ENCODE peak calls at places on chromosomes 11 and 22, in six cellular contexts. T is GM12878, G is SK-N-SH, H is HepG2, E is K562, B is H1. J is an unnamed sample.

GRCh38 chr11:76656571-76657081 is 13.9 kb downstream of the LRRC32 start:
- DNase-seq in T (no peak), G (peak), H (no peak), E (no peak), B (no peak), J (no peak)

GRCh38 chr11:35237860-35238715 is 99.1 kb downstream of the CD44 start:
- DNase-seq in T (peak), G (peak), H (peak), E (peak), B (peak), J (peak)

GRCh38 chr11:35352107-35352888 is 67.1 kb downstream of the SLC1A2 start:
- DNase-seq in T (no peak), G (no peak), H (no peak), E (peak), B (no peak), J (no peak)

GRCh38 chr11:92376146-92376599 is 151.6 kb downstream of the FAT3 start:
- DNase-seq in T (no peak), G (no peak), H (no peak), E (no peak), B (no peak), J (no peak)

GRCh38 chr11:6300325-6300724 is 20.0 kb downstream of the CAVIN3 start:
- DNase-seq in T (no peak), G (no peak), H (no peak), E (no peak), B (no peak), J (no peak)

GRCh38 chr11:102410382-102410784 is 42.2 kb downstream of the TMEM123 start:
- DNase-seq in T (no peak), G (peak), H (no peak), E (no peak), B (no peak), J (no peak)

GRCh38 chr22:36194971-36195370 is 6.6 kb downstream of the APOL4 start:
- DNase-seq in T (no peak), G (peak), H (peak), E (no peak), B (peak), J (peak)

GRCh38 chr22:24361976-24362646 is 65.3 kb upstream of the ADORA2A start:
- DNase-seq in T (no peak), G (no peak), H (no peak), E (no peak), B (no peak), J (no peak)

GRCh38 chr11:57512646-57513445 is 2.7 kb downstream of the SLC43A1 start:
- DNase-seq in T (no peak), G (peak), H (no peak), E (peak), B (no peak), J (no peak)

GRCh38 chr11:81036168-81036870 is 1595.5 kb upstream of the TENM4 start:
- DNase-seq in T (no peak), G (no peak), H (no peak), E (no peak), B (no peak), J (no peak)

GRCh38 chr11:57426439-57426753 is 525 bp downstream of the SLC43A3 start:
- DNase-seq in T (no peak), G (no peak), H (no peak), E (no peak), B (peak), J (no peak)

GRCh38 chr11:61489833-61490585 is 18.5 kb upstream of the LRRC10B start:
- DNase-seq in T (no peak), G (peak), H (peak), E (peak), B (peak), J (no peak)

GRCh38 chr11:18522388-18522787 is 4.4 kb downstream of the TSG101 start:
- DNase-seq in T (no peak), G (peak), H (peak), E (no peak), B (no peak), J (no peak)

GRCh38 chr22:48245119-48245485 is 1482.7 kb downstream of the TBC1D22A start:
- DNase-seq in T (no peak), G (no peak), H (no peak), E (no peak), B (no peak), J (no peak)

GRCh38 chr11:121723261-121723741 is 270.5 kb upstream of the SORL1-AS1 start:
- DNase-seq in T (no peak), G (no peak), H (no peak), E (no peak), B (peak), J (no peak)

GRCh38 chr11:118427707-118428106 is 8.6 kb upstream of the KMT2A start:
- DNase-seq in T (no peak), G (no peak), H (no peak), E (no peak), B (no peak), J (no peak)

GRCh38 chr11:125082611-125083311 is 19.7 kb downstream of the SLC37A2 start:
- DNase-seq in T (no peak), G (peak), H (peak), E (no peak), B (no peak), J (no peak)

GRCh38 chr11:67651976-67652895 is 1.7 kb upstream of the ACY3 start:
- DNase-seq in T (no peak), G (no peak), H (no peak), E (no peak), B (no peak), J (no peak)

GRCh38 chr11:80214413-80214812 is 773.6 kb upstream of the TENM4 start:
- DNase-seq in T (no peak), G (no peak), H (no peak), E (no peak), B (no peak), J (no peak)

GRCh38 chr22:19870153-19871022 is 15.7 kb upstream of the GNB1L start:
- DNase-seq in T (no peak), G (no peak), H (peak), E (no peak), B (peak), J (no peak)

GRCh38 chr11:94544832-94545640 is 1.3 kb downstream of the FUT4 start:
- DNase-seq in T (no peak), G (no peak), H (no peak), E (peak), B (peak), J (no peak)

GRCh38 chr11:64165482-64165841 is 451 bp downstream of the MACROD1 start:
- DNase-seq in T (no peak), G (no peak), H (no peak), E (no peak), B (no peak), J (no peak)

GRCh38 chr22:31107206-31108118 is at the start of gene SELENOM:
- DNase-seq in T (peak), G (peak), H (peak), E (peak), B (peak), J (peak)

GRCh38 chr11:12853325-12853651 is 155.8 kb upstream of the RASSF10 start:
- DNase-seq in T (no peak), G (no peak), H (no peak), E (no peak), B (no peak), J (no peak)

GRCh38 chr11:46064221-46064620 is 57.0 kb downstream of the PHF21A start:
- DNase-seq in T (no peak), G (no peak), H (no peak), E (no peak), B (no peak), J (no peak)

GRCh38 chr11:30760341-30760740 is 174.2 kb upstream of the MPPED2 start:
- DNase-seq in T (no peak), G (no peak), H (no peak), E (no peak), B (no peak), J (no peak)

GRCh38 chr11:80993561-80993960 is 1552.7 kb upstream of the TENM4 start:
- DNase-seq in T (no peak), G (no peak), H (no peak), E (no peak), B (no peak), J (no peak)

GRCh38 chr11:6608726-6609501 is 3.1 kb downstream of the TAF10 start:
- DNase-seq in T (no peak), G (no peak), H (no peak), E (no peak), B (no peak), J (no peak)

GRCh38 chr11:46942172-46942571 is 5.6 kb downstream of the CSTPP1 start:
- DNase-seq in T (no peak), G (no peak), H (no peak), E (no peak), B (no peak), J (no peak)

GRCh38 chr11:69064394-69064957 is 15.7 kb downstream of the TPCN2 start:
- DNase-seq in T (no peak), G (no peak), H (no peak), E (no peak), B (no peak), J (no peak)

GRCh38 chr11:61021661-61022212 is 50.3 kb downstream of the CD6 start:
- DNase-seq in T (no peak), G (no peak), H (no peak), E (peak), B (peak), J (no peak)

DNA sequence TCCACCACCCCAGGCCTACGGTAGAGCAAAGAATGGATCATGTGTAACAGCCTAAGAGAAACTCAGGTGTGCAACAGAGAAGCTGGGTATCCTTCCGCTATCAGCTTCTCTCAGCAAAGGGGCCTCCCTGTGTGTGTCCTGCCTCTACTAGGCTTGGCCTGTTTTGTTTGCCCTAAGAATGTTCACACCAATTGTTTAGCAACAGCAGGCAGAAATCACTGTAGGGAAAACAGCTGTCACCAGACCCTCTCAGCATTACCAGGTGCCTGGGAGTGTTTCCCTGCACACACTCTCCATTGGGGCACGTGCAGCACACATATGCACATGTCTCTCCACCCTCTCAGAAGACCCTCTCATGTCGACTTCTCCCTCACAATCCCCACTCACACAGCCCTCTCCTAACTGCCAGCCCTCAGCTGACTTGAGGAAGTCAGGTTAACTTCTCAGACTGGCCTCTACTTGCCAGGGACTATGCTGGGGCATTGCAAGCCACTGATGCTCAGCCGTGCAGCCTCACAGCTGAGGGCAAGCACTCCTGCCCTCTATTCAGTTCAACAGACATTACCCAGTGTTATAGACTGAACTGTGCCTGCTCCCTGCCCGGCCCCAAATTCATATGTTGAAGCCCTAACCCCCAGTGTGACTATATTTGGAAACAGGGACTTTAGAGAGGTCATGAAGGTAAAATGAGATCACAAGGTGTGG is 97.6 kb downstream of the TRIM29 start:
- DNase-seq in T (no peak), G (no peak), H (no peak), E (no peak), B (peak), J (no peak)
- TF ChIP-seq GABPA in T (no peak), G (no peak), H (no peak), E (no peak), B (no peak), J (no peak)

DNA sequence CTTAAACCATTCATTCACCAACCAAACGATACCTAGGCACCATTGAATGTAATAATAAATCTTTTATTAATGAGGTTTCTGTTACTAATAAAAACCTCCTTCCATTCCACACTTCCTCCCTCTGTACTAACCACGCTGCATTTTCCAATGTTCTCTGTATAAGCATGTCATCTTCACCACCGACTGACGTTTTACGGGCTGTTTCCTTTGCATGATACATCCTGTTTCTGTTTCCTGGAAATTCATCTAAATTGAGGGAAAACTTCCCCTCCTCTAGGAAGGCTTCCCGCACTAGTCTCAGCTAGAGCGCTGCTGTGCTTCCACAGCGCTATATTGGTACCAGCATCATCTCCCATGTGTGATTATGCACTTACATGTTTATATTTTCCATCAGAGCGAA is 2.1 kb downstream of the OR4D10 start:
- DNase-seq in T (no peak), G (no peak), H (no peak), E (no peak), B (no peak), J (no peak)
- TF ChIP-seq GABPA in T (no peak), G (no peak), H (no peak), E (no peak), B (no peak), J (no peak)

DNA sequence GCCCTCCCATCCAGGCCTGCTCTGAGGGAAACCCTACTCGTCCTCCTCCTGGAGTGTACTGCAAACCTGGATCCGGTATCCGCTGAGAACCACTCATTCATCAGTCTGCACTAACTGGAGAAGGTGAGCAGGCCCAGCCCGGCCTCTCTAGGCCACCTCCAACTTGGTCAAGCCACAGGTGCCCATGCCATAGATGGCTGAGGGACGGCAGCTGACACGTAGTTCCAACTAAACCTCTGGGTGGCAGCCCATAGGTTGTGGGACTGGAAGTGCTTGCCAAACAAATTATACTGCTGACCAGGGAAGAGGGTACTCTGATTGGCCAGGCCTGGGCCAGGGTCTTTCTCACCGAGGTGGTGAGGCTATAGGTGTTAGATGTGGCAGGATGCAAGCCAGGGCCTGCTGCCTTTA is 5.9 kb downstream of the KCNQ1OT1 start:
- DNase-seq in T (no peak), G (no peak), H (peak), E (no peak), B (no peak), J (no peak)
- TF ChIP-seq GABPA in T (no peak), G (no peak), H (no peak), E (no peak), B (no peak), J (no peak)

DNA sequence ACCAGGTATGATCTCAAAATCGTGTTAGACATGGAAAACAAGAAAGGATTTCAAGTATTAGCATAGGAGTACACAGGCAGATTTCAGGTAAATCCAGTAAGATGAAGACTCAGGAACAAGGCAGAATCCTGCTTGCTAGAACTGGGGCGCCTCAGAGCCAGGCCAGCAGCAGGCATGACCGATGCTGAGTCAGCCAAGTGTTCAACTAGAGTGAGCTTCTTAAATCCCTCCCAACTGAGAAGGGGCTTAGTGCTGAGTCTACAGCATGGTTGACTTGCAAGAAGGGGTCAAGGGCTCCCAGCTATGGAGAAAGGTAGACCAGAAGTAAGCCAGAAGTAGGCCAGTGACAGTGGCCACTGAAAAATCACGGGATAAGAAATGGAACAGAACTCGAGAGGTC is 12.4 kb downstream of the GRAP2 start:
- DNase-seq in T (no peak), G (no peak), H (no peak), E (no peak), B (no peak), J (no peak)
- TF ChIP-seq GABPA in T (no peak), G (no peak), H (no peak), E (no peak), B (no peak), J (no peak)